ENCODE peak calls at places on chromosomes 16 and 17, in ten cellular contexts. N is left ventricle myocardium inferior; H is heart left ventricle; M is CD4-positive, alpha-beta memory T cell; B is mesendoderm; D is neural progenitor cell; L is K562; W is hepatocyte; I is aorta; A is ovary. J is an unnamed sample. For H3K27me3 and H3K4me1, the result is how much of the 10 kb centered on the place peaks cover.

GRCh38 chr17:73546121-73546520 is 98.1 kb downstream of the SDK2 start:
- DNase-seq in H (no peak), L (no peak), W (no peak), I (no peak), D (no peak), M (no peak), B (no peak), A (no peak), N (no peak), J (no peak)

GRCh38 chr17:55783684-55784245 is 32.9 kb downstream of the PCTP start:
- DNase-seq in B (peak), W (peak), L (no peak), M (no peak), I (peak), D (no peak), N (peak), H (peak), A (no peak), J (peak)

GRCh38 chr17:75785016-75785769 is 587 bp downstream of the UNK start:
- DNase-seq in I (peak), A (peak), N (peak), H (peak), W (peak), B (peak), D (peak), L (peak), M (no peak), J (peak)

GRCh38 chr16:8931864-8932263 is 31.8 kb downstream of the USP7 start:
- DNase-seq in B (peak), M (peak), W (peak), H (peak), I (peak), A (peak), L (peak), N (peak), D (peak), J (peak)

GRCh38 chr16:88376053-88376834 is 6.5 kb upstream of the ZNF469 start:
- DNase-seq in L (no peak), W (no peak), I (peak), D (no peak), H (no peak), N (peak), B (no peak), A (no peak), M (no peak), J (no peak)

GRCh38 chr17:40518401-40519088 is 17.1 kb upstream of the TNS4 start:
- DNase-seq in H (no peak), A (no peak), N (no peak), B (peak), D (no peak), L (peak), M (no peak), I (no peak), W (peak), J (no peak)

GRCh38 chr16:48912360-48912759 is 302.4 kb upstream of the N4BP1 start:
- DNase-seq in A (no peak), N (no peak), M (no peak), W (no peak), D (no peak), L (no peak), H (no peak), I (no peak), B (peak), J (no peak)

GRCh38 chr16:51391798-51392511 is 240.9 kb upstream of the SALL1 start:
- DNase-seq in A (no peak), B (peak), H (no peak), I (no peak), N (no peak), M (no peak), W (no peak), D (peak), L (no peak), J (no peak)

GRCh38 chr16:27179500-27180072 is 23.7 kb upstream of the KDM8 start:
- DNase-seq in N (peak), M (peak), W (peak), D (peak), H (peak), L (peak), I (peak), A (peak), B (peak), J (peak)

GRCh38 chr16:66521951-66522771 is 27.8 kb downstream of the TK2 start:
- DNase-seq in I (peak), H (no peak), W (peak), M (peak), B (no peak), L (peak), N (peak), A (no peak), D (no peak), J (peak)

GRCh38 chr17:72569193-72569946 is 448.6 kb downstream of the SOX9 start:
- DNase-seq in H (no peak), N (no peak), B (no peak), D (no peak), I (no peak), W (no peak), L (no peak), A (no peak), M (no peak), J (no peak)

GRCh38 chr16:31010539-31010938 is at the start of gene STX1B:
- DNase-seq in A (no peak), L (peak), M (peak), I (no peak), B (peak), W (peak), D (peak), N (no peak), H (no peak), J (peak)

GRCh38 chr16:31010943-31011342 is 505 bp upstream of the STX1B start:
- DNase-seq in W (no peak), H (no peak), B (no peak), I (no peak), M (no peak), A (no peak), N (no peak), L (no peak), D (no peak), J (no peak)

GRCh38 chr16:31008154-31008950 is 2.1 kb downstream of the STX1B start:
- DNase-seq in N (no peak), A (no peak), W (no peak), I (no peak), M (no peak), D (no peak), B (no peak), L (no peak), H (no peak), J (peak)

GRCh38 chr16:31009120-31009519 is 1.3 kb downstream of the STX1B start:
- DNase-seq in N (no peak), D (no peak), M (no peak), A (no peak), W (no peak), L (no peak), B (no peak), H (no peak), I (no peak), J (no peak)

DNA sequence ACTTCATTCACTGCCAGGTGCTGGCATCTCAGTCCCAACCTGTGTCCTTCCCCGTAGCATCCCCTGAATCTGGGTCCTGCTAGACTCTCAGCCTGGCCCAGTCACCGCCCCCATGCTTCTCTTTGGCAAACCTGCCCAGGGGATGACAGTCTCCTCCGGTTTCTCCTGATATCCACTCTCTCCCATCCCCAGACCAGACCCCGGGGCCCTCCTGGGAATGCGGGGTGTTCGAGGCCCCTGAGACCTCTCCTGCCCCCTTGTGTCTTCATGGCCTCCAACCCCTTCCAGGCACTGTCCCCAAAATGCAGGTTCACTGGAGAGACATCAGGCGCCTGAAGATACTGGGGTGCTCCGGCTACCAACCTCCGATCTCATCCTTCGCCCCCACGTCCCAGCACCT is 544 bp downstream of the STX1B start:
- DNase-seq in N (no peak), W (no peak), A (no peak), M (no peak), D (peak), I (no peak), L (no peak), B (no peak), H (no peak), J (no peak)
- H3K4me3 ChIP-seq in N (no peak), W (no peak), A (no peak), M (no peak), D (peak), I (no peak), L (no peak), B (no peak), H (no peak), J (peak)

GRCh38 chr17:5467416-5467815 is 1.4 kb downstream of the DHX33 start:
- DNase-seq in I (no peak), H (no peak), M (no peak), W (no peak), B (no peak), L (no peak), N (no peak), A (no peak), D (peak), J (no peak)
- H3K27me3 ChIP-seq in I (under half), H (under half), M (under half), W (under half), B (under half), L (under half), N (under half), A (under half), D (under half), J (under half)

GRCh38 chr17:14331200-14331981 is 30.5 kb downstream of the HS3ST3B1 start:
- DNase-seq in A (no peak), I (no peak), N (no peak), W (no peak), L (peak), H (no peak), B (peak), D (peak), M (no peak), J (peak)
- H3K4me1 ChIP-seq in A (under half), I (under half), N (under half), W (under half), L (under half), H (under half), B (under half), D (half or more), M (half or more), J (under half)

GRCh38 chr16:23516366-23517137 is 6.3 kb upstream of the GGA2 start:
- DNase-seq in D (no peak), W (no peak), N (no peak), I (no peak), M (no peak), B (no peak), H (no peak), L (no peak), A (no peak), J (no peak)
- H3K4me3 ChIP-seq in D (no peak), W (no peak), N (no peak), I (no peak), M (no peak), B (no peak), H (no peak), L (no peak), A (no peak), J (no peak)

GRCh38 chr16:12626411-12626810 is 177.3 kb downstream of the CPPED1 start:
- DNase-seq in I (no peak), N (no peak), M (no peak), B (no peak), A (no peak), H (no peak), W (no peak), L (no peak), D (no peak), J (no peak)
- H3K27me3 ChIP-seq in I (under half), N (half or more), M (under half), B (under half), A (under half), H (under half), W (under half), L (under half), D (under half), J (under half)

J was measured in SJCRH30.